ENCODE peak calls at places on chromosomes 11 and 22, in nine cellular contexts. Q is IMR-90, V is BJ, A is NB4, Z is mucosa of descending colon, I is AG10803, H is Peyer's patch, G is right lobe of liver, L is AG09309. D is an unnamed sample.
A peak's percentile ranks its signal among the peaks of the same experiment; 100 is the strongest.

GRCh38 chr11:76700177-76701100 is 29.9 kb upstream of the LRRC32 start:
- DNase-seq in Q (peak; percentile 97), V (peak; percentile 86), A (no peak), Z (no peak), I (peak; percentile 95), H (no peak), G (peak; percentile 42), L (peak; percentile 52), D (peak; percentile 68)

GRCh38 chr11:21794306-21794705 is 398.6 kb upstream of the ANO5 start:
- DNase-seq in Q (no peak), V (no peak), A (no peak), Z (no peak), I (no peak), H (no peak), G (no peak), L (no peak), D (no peak)

GRCh38 chr22:47337161-47337621 is 574.7 kb downstream of the TBC1D22A start:
- DNase-seq in Q (peak; percentile 87), V (peak; percentile 32), A (peak; percentile 85), Z (peak; percentile 37), I (peak; percentile 91), H (no peak), G (no peak), L (peak; percentile 56), D (no peak)

GRCh38 chr11:117226388-117227385 is 5.2 kb downstream of the PCSK7 start:
- DNase-seq in Q (peak; percentile 78), V (no peak), A (peak; percentile 86), Z (no peak), I (peak; percentile 78), H (peak; percentile 67), G (no peak), L (peak; percentile 46), D (peak; percentile 56)

GRCh38 chr11:78332174-78332866 is 85.3 kb downstream of the GAB2 start:
- DNase-seq in Q (peak; percentile 21), V (no peak), A (no peak), Z (no peak), I (peak; percentile 27), H (no peak), G (no peak), L (no peak), D (no peak)

GRCh38 chr11:123323482-123324056 is 106.5 kb upstream of the GRAMD1B start:
- DNase-seq in Q (no peak), V (no peak), A (no peak), Z (no peak), I (no peak), H (no peak), G (no peak), L (no peak), D (no peak)

GRCh38 chr11:125886997-125887372 is 483 bp upstream of the HYLS1 start:
- DNase-seq in Q (no peak), V (no peak), A (peak; percentile 89), Z (peak; percentile 66), I (peak; percentile 33), H (peak; percentile 65), G (peak; percentile 48), L (no peak), D (no peak)

GRCh38 chr22:45807156-45807915 is 135.7 kb downstream of the ATXN10 start:
- DNase-seq in Q (peak; percentile 60), V (no peak), A (no peak), Z (no peak), I (no peak), H (no peak), G (no peak), L (no peak), D (no peak)

GRCh38 chr11:96303067-96303466 is 39.9 kb downstream of the MAML2 start:
- DNase-seq in Q (peak; percentile 87), V (no peak), A (peak; percentile 73), Z (no peak), I (peak; percentile 64), H (no peak), G (no peak), L (no peak), D (no peak)

GRCh38 chr11:7307836-7308235 is 56.1 kb downstream of the SYT9 start:
- DNase-seq in Q (no peak), V (no peak), A (no peak), Z (no peak), I (no peak), H (no peak), G (no peak), L (no peak), D (no peak)

GRCh38 chr11:31871310-31872073 is 60.4 kb upstream of the PAX6 start:
- DNase-seq in Q (no peak), V (no peak), A (no peak), Z (no peak), I (no peak), H (no peak), G (no peak), L (no peak), D (no peak)

GRCh38 chr11:109508185-109508584 is 86.2 kb downstream of the C11orf87 start:
- DNase-seq in Q (no peak), V (no peak), A (no peak), Z (no peak), I (no peak), H (no peak), G (no peak), L (no peak), D (no peak)

GRCh38 chr22:32531955-32532818 is 57.6 kb downstream of the FBXO7 start:
- DNase-seq in Q (peak; percentile 93), V (peak; percentile 87), A (peak; percentile 52), Z (peak; percentile 57), I (peak; percentile 97), H (peak; percentile 58), G (peak; percentile 38), L (peak; percentile 86), D (peak; percentile 86)

GRCh38 chr11:123357990-123358827 is 71.9 kb upstream of the GRAMD1B start:
- DNase-seq in Q (peak; percentile 2), V (no peak), A (peak; percentile 11), Z (peak; percentile 22), I (peak; percentile 35), H (peak; percentile 47), G (peak; percentile 17), L (peak; percentile 14), D (no peak)

GRCh38 chr22:43262990-43263644 is 76.2 kb upstream of the TTLL12 start:
- DNase-seq in Q (no peak), V (no peak), A (peak; percentile 82), Z (peak; percentile 56), I (no peak), H (peak; percentile 61), G (peak; percentile 68), L (no peak), D (no peak)

GRCh38 chr11:115206365-115207022 is 297.7 kb downstream of the CADM1 start:
- DNase-seq in Q (no peak), V (no peak), A (no peak), Z (no peak), I (no peak), H (no peak), G (no peak), L (no peak), D (no peak)

GRCh38 chr11:47688101-47688500 is 27.1 kb downstream of the AGBL2 start:
- DNase-seq in Q (no peak), V (no peak), A (peak; percentile 65), Z (no peak), I (no peak), H (no peak), G (no peak), L (no peak), D (no peak)

GRCh38 chr11:65121447-65121864 is 478 bp downstream of the FAU start:
- DNase-seq in Q (no peak), V (no peak), A (peak; percentile 51), Z (peak; percentile 70), I (no peak), H (peak; percentile 71), G (peak; percentile 62), L (no peak), D (no peak)

GRCh38 chr11:64767344-64768299 is 7.8 kb upstream of the PYGM start:
- DNase-seq in Q (peak; percentile 60), V (no peak), A (peak; percentile 83), Z (peak; percentile 62), I (peak; percentile 68), H (peak; percentile 91), G (peak; percentile 59), L (no peak), D (no peak)

GRCh38 chr11:77087723-77088225 is 14.9 kb upstream of the OMP start:
- DNase-seq in Q (no peak), V (no peak), A (no peak), Z (peak; percentile 48), I (no peak), H (no peak), G (peak; percentile 11), L (no peak), D (no peak)

GRCh38 chr11:127330044-127330443 is 329.5 kb upstream of the KIRREL3 start:
- DNase-seq in Q (no peak), V (no peak), A (no peak), Z (no peak), I (no peak), H (no peak), G (no peak), L (no peak), D (no peak)

GRCh38 chr11:112174789-112175595 is at the start of gene BCO2:
- DNase-seq in Q (peak; percentile 71), V (peak; percentile 42), A (peak; percentile 51), Z (peak; percentile 75), I (peak; percentile 67), H (peak; percentile 89), G (peak; percentile 81), L (no peak), D (peak; percentile 34)

GRCh38 chr11:1257916-1258315 is 35.0 kb downstream of the MUC5B start:
- DNase-seq in Q (no peak), V (no peak), A (no peak), Z (no peak), I (no peak), H (no peak), G (no peak), L (no peak), D (no peak)

GRCh38 chr22:25666308-25666707 is 75.7 kb upstream of the MYO18B start:
- DNase-seq in Q (no peak), V (no peak), A (peak; percentile 36), Z (peak; percentile 63), I (no peak), H (peak; percentile 54), G (peak; percentile 51), L (no peak), D (no peak)
- TF ChIP-seq CTCF in Q (no peak), V (no peak), A (no peak), Z (no peak), I (no peak), H (no peak), G (no peak), L (no peak), D (no peak)

GRCh38 chr11:18775492-18776292 is 15.9 kb downstream of the PTPN5 start:
- DNase-seq in Q (peak; percentile 31), V (no peak), A (peak; percentile 66), Z (peak; percentile 77), I (peak; percentile 27), H (peak; percentile 79), G (peak; percentile 70), L (no peak), D (no peak)
- TF ChIP-seq CTCF in Q (peak; percentile 54), V (peak; percentile 73), A (peak; percentile 85), Z (peak; percentile 76), I (peak; percentile 58), H (peak; percentile 51), G (peak; percentile 42), L (peak; percentile 74), D (peak; percentile 67)

GRCh38 chr22:19495562-19496323 is 16.0 kb downstream of the CDC45 start:
- DNase-seq in Q (peak; percentile 50), V (no peak), A (peak; percentile 50), Z (no peak), I (peak; percentile 39), H (no peak), G (no peak), L (peak; percentile 10), D (no peak)
- TF ChIP-seq CTCF in Q (peak; percentile 26), V (peak; percentile 15), A (no peak), Z (no peak), I (peak; percentile 33), H (peak; percentile 39), G (peak; percentile 48), L (peak; percentile 19), D (peak; percentile 9)

GRCh38 chr11:45180158-45180887 is 33.9 kb downstream of the PRDM11 start:
- DNase-seq in Q (no peak), V (no peak), A (peak; percentile 82), Z (peak; percentile 79), I (no peak), H (peak; percentile 75), G (peak; percentile 65), L (no peak), D (no peak)
- TF ChIP-seq CTCF in Q (peak; percentile 28), V (peak; percentile 56), A (no peak), Z (peak; percentile 24), I (peak; percentile 25), H (peak; percentile 52), G (peak; percentile 34), L (peak; percentile 40), D (peak; percentile 36)

D was measured in AG09319.